ENCODE peak calls at places on chromosomes 6 and 20, in eight cellular contexts. W, R, J, F, D, P, C and V are unnamed samples.
A peak's percentile ranks its signal among the peaks of the same experiment; 100 is the strongest.

GRCh38 chr20:63878855-63879254 is 13.8 kb downstream of the TPD52L2 start:
- DNase-seq in R (no peak), W (no peak), J (no peak), F (no peak), P (no peak), C (no peak), D (no peak), V (no peak)

GRCh38 chr6:134057478-134057877 is 5.1 kb upstream of the SLC2A12 start:
- DNase-seq in P (no peak), R (no peak), W (no peak), C (no peak), D (no peak), F (no peak), J (no peak), V (peak; percentile 75)

GRCh38 chr6:15395087-15395486 is 149.2 kb downstream of the JARID2 start:
- DNase-seq in F (no peak), C (no peak), J (no peak), W (no peak), D (no peak), R (no peak), P (no peak), V (no peak)

GRCh38 chr6:119077643-119078448 is 618 bp downstream of the FAM184A start:
- DNase-seq in R (no peak), F (peak; percentile 61), W (peak; percentile 64), C (peak; percentile 39), D (peak; percentile 63), J (peak; percentile 81), P (peak; percentile 29), V (no peak)

GRCh38 chr20:60131375-60131774 is 173.2 kb downstream of the CDH26 start:
- DNase-seq in J (no peak), C (no peak), F (no peak), D (no peak), P (no peak), W (no peak), R (no peak), V (no peak)

GRCh38 chr20:8670900-8671229 is 398.0 kb upstream of the PLCB4 start:
- DNase-seq in W (no peak), J (no peak), F (no peak), R (no peak), P (no peak), D (no peak), C (no peak), V (no peak)

GRCh38 chr6:30881987-30882763 is 2.1 kb upstream of the DDR1 start:
- DNase-seq in R (peak; percentile 53), D (no peak), C (no peak), J (no peak), W (no peak), F (peak; percentile 78), P (peak; percentile 39), V (no peak)

GRCh38 chr6:137271245-137272183 is 52.3 kb upstream of the IFNGR1 start:
- DNase-seq in C (no peak), J (no peak), W (no peak), F (peak; percentile 72), P (no peak), R (peak; percentile 19), D (no peak), V (no peak)

GRCh38 chr6:14912226-14912625 is 333.6 kb upstream of the JARID2 start:
- DNase-seq in J (no peak), W (no peak), C (no peak), R (no peak), P (no peak), D (no peak), F (no peak), V (no peak)

GRCh38 chr20:35823147-35823546 is 51.3 kb downstream of the PHF20 start:
- DNase-seq in D (no peak), F (peak; percentile 26), W (no peak), R (peak; percentile 65), P (no peak), C (no peak), J (no peak), V (no peak)

GRCh38 chr6:51841656-51842055 is 245.8 kb downstream of the PKHD1 start:
- DNase-seq in J (no peak), C (no peak), W (no peak), R (no peak), D (no peak), F (peak; percentile 35), P (no peak), V (no peak)

GRCh38 chr6:125534430-125535263 is 214.8 kb upstream of the HEY2 start:
- DNase-seq in J (no peak), C (no peak), F (no peak), W (no peak), R (no peak), P (no peak), D (no peak), V (no peak)

GRCh38 chr6:31836676-31837611 is 9.4 kb downstream of the HSPA1B start:
- DNase-seq in P (no peak), D (no peak), W (no peak), F (no peak), R (no peak), C (no peak), J (no peak), V (no peak)

GRCh38 chr6:131955876-131956275 is 4.7 kb upstream of the CCN2 start:
- DNase-seq in W (no peak), R (no peak), D (no peak), F (peak; percentile 70), C (no peak), P (no peak), J (no peak), V (no peak)

GRCh38 chr20:51573576-51574243 is 31.2 kb upstream of the NFATC2 start:
- DNase-seq in W (peak; percentile 65), F (no peak), J (no peak), P (peak; percentile 64), D (no peak), C (no peak), R (peak; percentile 41), V (no peak)

GRCh38 chr20:35578469-35578868 is 36.6 kb downstream of the ERGIC3 start:
- DNase-seq in R (no peak), C (no peak), F (no peak), P (no peak), J (peak; percentile 30), D (no peak), W (peak; percentile 12), V (no peak)

GRCh38 chr20:56222201-56222600 is 26.3 kb upstream of the MC3R start:
- DNase-seq in C (no peak), W (no peak), D (no peak), R (no peak), J (no peak), F (no peak), P (no peak), V (peak; percentile 72)

GRCh38 chr6:34196116-34196832 is 40.4 kb upstream of the HMGA1 start:
- DNase-seq in C (peak; percentile 90), F (peak; percentile 51), R (peak; percentile 25), W (peak; percentile 94), D (peak; percentile 91), P (peak; percentile 86), J (peak; percentile 98), V (no peak)

GRCh38 chr20:58602124-58602523 is 49.0 kb upstream of the STX16 start:
- DNase-seq in R (no peak), J (no peak), W (no peak), P (no peak), D (no peak), F (no peak), C (no peak), V (no peak)

GRCh38 chr20:45402946-45403345 is 5.1 kb upstream of the DBNDD2 start:
- DNase-seq in P (no peak), R (no peak), C (no peak), W (no peak), J (no peak), D (no peak), F (no peak), V (no peak)

DNA sequence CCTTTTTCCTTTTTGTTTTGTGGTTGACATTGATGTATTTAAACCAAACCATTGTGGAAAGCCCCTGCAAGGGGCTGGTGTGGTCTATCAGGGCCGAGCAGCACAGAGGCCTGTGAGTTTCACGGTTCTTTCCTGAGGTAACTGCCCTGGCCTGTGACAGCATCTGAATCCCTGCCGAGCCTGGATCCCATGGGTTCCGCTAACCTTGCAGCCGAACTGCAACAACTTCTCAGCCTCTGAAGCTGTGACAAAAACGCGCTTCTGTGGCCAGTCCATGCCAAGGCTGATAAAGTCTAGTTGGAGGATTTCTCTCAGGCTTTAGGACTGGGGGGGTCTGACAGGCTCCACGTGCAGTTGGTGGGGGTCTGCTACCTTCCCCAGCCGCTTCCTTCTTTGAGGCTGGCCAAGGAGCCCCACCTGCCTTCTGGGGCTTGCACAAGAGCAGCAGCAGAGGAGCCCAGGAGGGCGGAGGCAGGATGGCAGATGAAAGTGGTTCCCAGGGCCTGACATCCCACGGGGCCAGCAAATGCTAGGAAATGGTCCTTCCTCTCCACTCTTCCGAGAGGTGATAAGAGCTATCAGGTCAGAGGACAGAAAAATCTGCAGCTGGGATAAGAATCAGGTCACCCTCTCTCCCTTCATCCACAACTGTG is 150.9 kb downstream of the PREX1 start:
- DNase-seq in P (no peak), F (no peak), C (no peak), R (no peak), J (no peak), W (no peak), D (no peak), V (no peak)
- H3K27ac ChIP-seq in P (no peak overlapping the region), F (no peak overlapping the region), C (no peak overlapping the region), R (no peak overlapping the region), J (no peak overlapping the region), W (no peak overlapping the region), D (no peak overlapping the region), V (no peak overlapping the region)

GRCh38 chr6:90296346-90297123 is at the start of gene BACH2:
- DNase-seq in W (peak; percentile 93), C (peak; percentile 95), R (peak; percentile 87), J (peak; percentile 94), P (peak; percentile 93), D (peak; percentile 94), F (peak; percentile 94), V (peak; percentile 67)
- H3K27ac ChIP-seq in W (peak within 1 kb of the TSS; percentile 95), C (peak within 1 kb of the TSS; percentile 86), R (peak within 1 kb of the TSS; percentile 49), J (peak within 1 kb of the TSS; percentile 48), P (peak within 1 kb of the TSS; percentile 8), D (peak within 1 kb of the TSS; percentile 68), F (peak within 1 kb of the TSS; percentile 6), V (peak within 1 kb of the TSS; percentile 29)

GRCh38 chr20:4950841-4951240 is 50.5 kb downstream of the SLC23A2 start:
- DNase-seq in W (no peak), C (no peak), R (no peak), D (no peak), F (no peak), J (no peak), P (no peak), V (no peak)
- H3K27ac ChIP-seq in W (no peak overlapping the region), C (peak overlapping the region; percentile 63), R (peak overlapping the region; percentile 24), D (no peak overlapping the region), F (no peak overlapping the region), J (no peak overlapping the region), P (peak overlapping the region; percentile 70), V (peak overlapping the region; percentile 50)

DNA sequence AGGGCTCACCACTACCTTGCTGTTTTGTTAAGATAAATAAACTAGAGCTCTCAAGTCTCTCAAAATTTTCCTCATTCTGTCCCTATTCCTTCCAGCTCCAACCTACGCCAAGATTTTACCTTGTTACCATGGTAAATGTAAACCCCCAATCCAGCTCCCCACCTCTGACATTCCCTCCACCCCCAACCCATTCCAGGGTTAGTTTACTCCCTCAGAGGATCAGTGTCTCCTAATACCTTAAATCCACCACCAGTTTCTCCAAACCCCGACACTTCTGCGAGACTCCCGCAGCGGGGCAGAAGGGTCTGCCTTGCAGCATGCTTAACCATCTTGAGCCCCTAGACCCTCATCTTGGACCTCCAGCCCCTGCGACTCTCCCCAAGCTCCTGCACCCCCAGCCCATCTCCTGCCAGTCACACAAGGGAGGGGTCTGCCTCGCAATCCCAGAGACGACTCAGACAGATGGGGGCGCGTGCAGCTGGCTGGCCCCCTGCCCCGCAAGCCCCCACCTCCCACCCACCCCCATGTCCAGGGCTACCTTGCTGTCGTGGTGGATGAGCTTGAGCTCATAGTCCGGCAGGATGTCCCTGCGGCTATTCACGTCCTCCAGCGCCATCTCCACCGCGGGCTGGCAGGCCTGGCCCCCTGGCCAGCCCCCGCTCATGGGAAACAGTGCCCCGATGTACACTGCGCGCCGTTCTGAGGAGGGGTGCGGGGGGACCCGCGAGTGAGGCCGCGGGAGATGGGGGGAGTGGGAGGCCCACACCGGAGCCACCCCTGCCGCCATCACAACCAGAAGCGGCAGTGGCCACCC is 5.8 kb downstream of the GABBR1 start:
- DNase-seq in R (no peak), P (peak; percentile 27), F (peak; percentile 39), D (peak; percentile 51), W (no peak), J (no peak), C (no peak), V (no peak)
- H3K27ac ChIP-seq in R (no peak overlapping the region), P (no peak overlapping the region), F (peak overlapping the region; percentile 88), D (peak overlapping the region; percentile 43), W (no peak overlapping the region), J (no peak overlapping the region), C (peak overlapping the region; percentile 84), V (no peak overlapping the region)